ENCODE peak calls at places on chromosomes 5 and 9, in six cellular contexts. Q, B, X, L, R and K are unnamed samples.
A peak's percentile ranks its signal among the peaks of the same experiment; 100 is the strongest.

GRCh38 chr5:43973908-43974307 is 370.9 kb downstream of the NNT start:
- DNase-seq in B (no peak), R (no peak), Q (no peak), X (no peak), L (no peak), K (no peak)

GRCh38 chr9:136546697-136547481 is 1.0 kb upstream of the NOTCH1 start:
- DNase-seq in B (no peak), X (peak; percentile 75), R (peak; percentile 38), Q (peak; percentile 38), L (peak; percentile 64), K (peak; percentile 42)

GRCh38 chr5:53397141-53397794 is 83.2 kb upstream of the FST start:
- DNase-seq in Q (no peak), X (no peak), R (no peak), L (peak; percentile 69), B (no peak), K (no peak)

GRCh38 chr5:134115806-134116175 is 1.3 kb downstream of the TCF7 start:
- DNase-seq in L (no peak), B (no peak), R (no peak), Q (no peak), X (no peak), K (no peak)

GRCh38 chr5:15914603-15915002 is 265.0 kb downstream of the MARCHF11 start:
- DNase-seq in B (no peak), L (no peak), X (peak; percentile 49), Q (peak; percentile 63), R (no peak), K (no peak)

GRCh38 chr9:76677481-76678055 is 86.7 kb upstream of the PCA3 start:
- DNase-seq in Q (peak; percentile 46), B (no peak), L (no peak), R (no peak), X (peak; percentile 87), K (no peak)

GRCh38 chr5:175867587-175868347 is 3.6 kb upstream of the CPLX2 start:
- DNase-seq in L (peak; percentile 74), Q (no peak), R (no peak), X (peak; percentile 2), B (no peak), K (peak; percentile 19)

GRCh38 chr5:90368454-90369246 is 40.9 kb downstream of the CETN3 start:
- DNase-seq in X (no peak), L (no peak), R (no peak), Q (no peak), B (no peak), K (no peak)

GRCh38 chr9:90457386-90458080 is 185.1 kb downstream of the DIRAS2 start:
- DNase-seq in R (no peak), L (no peak), Q (no peak), B (no peak), X (no peak), K (no peak)

GRCh38 chr9:6945871-6946270 is 188.1 kb downstream of the KDM4C start:
- DNase-seq in L (no peak), R (peak; percentile 10), B (no peak), X (no peak), Q (no peak), K (no peak)

GRCh38 chr5:122153230-122153629 is 23.9 kb downstream of the ZNF474 start:
- DNase-seq in L (no peak), R (peak; percentile 76), Q (peak; percentile 95), X (peak; percentile 58), B (no peak), K (no peak)

GRCh38 chr9:127805620-127806019 is 2.9 kb downstream of the FPGS start:
- DNase-seq in Q (no peak), R (peak; percentile 22), B (no peak), L (peak; percentile 77), X (peak; percentile 42), K (peak; percentile 50)

GRCh38 chr5:62093981-62094380 is 212.0 kb upstream of the KIF2A start:
- DNase-seq in Q (peak; percentile 27), B (no peak), L (peak; percentile 59), R (no peak), X (no peak), K (no peak)

GRCh38 chr5:159850192-159850573 is 66.1 kb upstream of the ADRA1B start:
- DNase-seq in R (peak; percentile 90), Q (peak; percentile 79), X (no peak), L (no peak), B (no peak), K (no peak)

GRCh38 chr5:74490814-74491213 is 149.7 kb downstream of the ENC1 start:
- DNase-seq in B (no peak), Q (no peak), R (peak; percentile 1), L (no peak), X (no peak), K (no peak)

GRCh38 chr5:132748522-132749000 is 1.3 kb downstream of the CCNI2 start:
- DNase-seq in X (no peak), Q (no peak), R (peak; percentile 72), B (no peak), L (no peak), K (no peak)

GRCh38 chr5:132746592-132747063 is 598 bp upstream of the CCNI2 start:
- DNase-seq in B (no peak), X (no peak), L (peak; percentile 90), R (peak; percentile 53), Q (no peak), K (no peak)

GRCh38 chr5:132749506-132749905 is 2.3 kb downstream of the CCNI2 start:
- DNase-seq in L (no peak), B (no peak), Q (no peak), R (no peak), X (no peak), K (no peak)

GRCh38 chr5:132747693-132748440 is 641 bp downstream of the CCNI2 start:
- DNase-seq in X (no peak), R (no peak), L (peak; percentile 28), B (no peak), Q (no peak), K (no peak)

GRCh38 chr5:132747064-132747692 is at the start of gene CCNI2:
- DNase-seq in R (no peak), L (peak; percentile 32), B (no peak), X (no peak), Q (no peak), K (no peak)
- H3K4me3 ChIP-seq in R (peak within 1 kb of the TSS; percentile 46), L (no peak within 1 kb of the TSS), B (peak within 1 kb of the TSS; percentile 35), X (peak within 1 kb of the TSS; percentile 31), Q (peak within 1 kb of the TSS; percentile 9), K (peak within 1 kb of the TSS; percentile 59)

DNA sequence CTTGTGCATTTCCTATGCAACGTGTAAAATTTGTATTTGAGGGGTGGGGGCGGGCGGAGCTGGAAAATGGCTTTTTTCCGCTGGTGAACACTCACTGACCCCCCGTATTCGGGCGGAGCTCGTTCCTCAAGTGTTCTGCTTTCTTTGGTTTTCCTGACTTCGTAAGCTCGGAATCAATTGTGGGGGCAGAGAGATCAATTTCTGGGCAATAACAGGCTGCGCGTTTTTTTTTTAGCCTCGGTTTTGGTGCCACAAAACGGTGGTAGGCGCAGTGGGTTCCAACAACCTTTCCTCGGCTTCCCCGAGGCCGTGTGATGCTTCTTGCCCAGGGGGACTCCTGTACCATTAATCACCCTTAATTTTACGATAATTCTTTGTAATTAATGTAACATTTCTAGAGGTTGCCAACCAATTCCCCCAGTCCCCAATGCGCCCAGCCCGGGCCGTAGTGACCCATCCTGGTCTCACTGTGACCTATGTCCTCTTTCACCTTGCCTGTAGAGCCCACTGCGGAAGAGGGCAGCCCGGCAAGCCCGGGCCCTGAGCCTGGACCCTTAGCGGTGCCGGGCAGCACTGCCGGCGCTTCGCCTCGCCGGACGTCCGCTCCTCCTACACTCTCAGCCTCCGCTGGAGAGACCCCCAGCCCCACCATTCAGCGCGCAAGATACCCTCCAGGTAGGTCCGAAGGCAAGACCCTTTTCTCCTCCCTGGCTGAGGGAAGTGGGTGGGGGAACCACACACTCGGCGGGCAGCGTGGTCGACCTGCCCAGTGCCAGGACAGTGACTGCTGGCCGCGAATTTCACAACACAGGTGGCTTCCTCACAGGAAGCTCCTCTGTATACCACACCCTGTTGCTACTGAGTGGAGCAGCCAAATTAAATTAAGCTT is 3.7 kb downstream of the NR4A3 start:
- DNase-seq in L (no peak), R (no peak), B (no peak), X (no peak), Q (no peak), K (no peak)
- H3K4me3 ChIP-seq in L (no peak overlapping the region), R (no peak overlapping the region), B (no peak overlapping the region), X (peak overlapping the region; percentile 5), Q (no peak overlapping the region), K (no peak overlapping the region)

DNA sequence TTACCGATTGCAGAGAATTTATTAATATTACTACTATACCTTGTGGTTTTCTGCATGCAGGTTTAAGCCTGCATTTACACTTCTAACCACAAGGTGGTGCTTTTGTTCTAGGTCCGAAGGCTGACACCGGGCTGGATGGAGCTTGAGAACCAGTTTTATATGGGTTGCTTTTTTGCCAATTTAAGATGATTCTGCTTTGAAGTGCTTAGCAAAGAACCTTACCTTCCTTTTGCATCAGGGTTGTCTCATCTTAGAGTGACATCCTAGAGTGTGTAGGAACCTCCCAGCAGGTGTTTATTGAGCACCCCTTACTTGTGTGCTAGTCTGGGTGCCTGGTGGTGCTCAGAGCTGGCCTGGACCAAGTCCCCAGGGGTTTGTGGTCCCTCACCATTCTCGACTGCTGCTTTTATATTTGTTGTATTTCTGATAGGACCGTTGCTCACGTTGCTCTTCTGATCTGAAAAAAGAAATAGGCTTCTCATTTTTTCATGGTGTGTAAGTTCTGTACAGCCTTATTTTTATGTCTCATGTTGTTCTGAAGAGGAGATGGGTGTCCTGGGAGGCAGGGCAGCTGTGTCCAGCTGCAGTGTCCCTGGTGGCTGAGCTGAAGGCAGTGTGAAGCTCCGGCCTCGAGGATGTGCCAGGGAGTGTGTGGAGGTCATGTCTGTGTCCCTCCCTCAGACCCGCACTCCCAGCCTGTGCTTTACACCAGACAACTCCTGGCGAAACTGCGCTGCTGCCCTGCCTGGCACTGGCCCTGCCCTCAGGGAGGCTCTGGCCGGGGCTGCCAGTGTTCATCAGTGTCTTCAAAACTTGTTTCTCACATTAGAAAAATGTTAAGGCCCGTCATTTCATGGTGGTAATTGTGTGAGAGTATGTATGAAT is 54.3 kb downstream of the EHMT1 start:
- DNase-seq in Q (peak; percentile 78), R (peak; percentile 56), X (peak; percentile 84), B (peak; percentile 51), L (peak; percentile 71), K (peak; percentile 48)
- H3K4me3 ChIP-seq in Q (no peak overlapping the region), R (no peak overlapping the region), X (no peak overlapping the region), B (no peak overlapping the region), L (no peak overlapping the region), K (no peak overlapping the region)

GRCh38 chr5:146059349-146060220 is 45.8 kb downstream of the PLAC8L1 start:
- DNase-seq in Q (peak; percentile 39), X (peak; percentile 57), L (no peak), B (peak; percentile 67), R (no peak), K (no peak)
- H3K4me3 ChIP-seq in Q (no peak overlapping the region), X (peak overlapping the region; percentile 1), L (no peak overlapping the region), B (peak overlapping the region; percentile 35), R (no peak overlapping the region), K (no peak overlapping the region)

GRCh38 chr9:133032171-133032570 is 1.4 kb downstream of the GTF3C5 start:
- DNase-seq in R (no peak), B (no peak), Q (no peak), L (no peak), X (no peak), K (no peak)
- H3K4me3 ChIP-seq in R (no peak overlapping the region), B (no peak overlapping the region), Q (peak overlapping the region; percentile 96), L (no peak overlapping the region), X (no peak overlapping the region), K (peak overlapping the region; percentile 99)